ENCODE peak calls at places on chromosomes 3 and 15, in five cellular contexts. V, H, M, W and E are unnamed samples.

GRCh38 chr3:69330891-69331400 is 54.9 kb downstream of the FRMD4B start:
- DNase-seq in H (no peak), V (no peak), W (no peak), M (no peak), E (no peak)

GRCh38 chr3:39752019-39752637 is 57.3 kb upstream of the MYRIP start:
- DNase-seq in H (no peak), V (no peak), W (no peak), M (no peak), E (no peak)

GRCh38 chr3:3531476-3531875 is 267.8 kb upstream of the LRRN1 start:
- DNase-seq in M (no peak), V (no peak), H (no peak), W (no peak), E (no peak)

GRCh38 chr3:184361532-184361931 is at the start of the genes CLCN2 and POLR2H:
- DNase-seq in H (peak; percentile 40), W (no peak), V (peak; percentile 21), M (peak; percentile 66), E (no peak)

GRCh38 chr3:178203650-178204049 is 332.6 kb upstream of the KCNMB2 start:
- DNase-seq in H (no peak), M (no peak), W (no peak), V (peak; percentile 73), E (no peak)

GRCh38 chr15:82832601-82833209 is 23.3 kb downstream of the WHAMM start:
- DNase-seq in V (peak; percentile 90), W (peak; percentile 70), H (no peak), M (peak; percentile 61), E (peak; percentile 12)

GRCh38 chr15:72227192-72227586 is 3.8 kb downstream of the PKM start:
- DNase-seq in V (peak; percentile 91), H (peak; percentile 22), M (peak; percentile 35), W (peak; percentile 73), E (no peak)

GRCh38 chr3:148605551-148605950 is 92.2 kb upstream of the AGTR1 start:
- DNase-seq in M (no peak), H (no peak), W (no peak), V (no peak), E (no peak)

GRCh38 chr3:177482048-177482741 is 284.9 kb upstream of the TBL1XR1 start:
- DNase-seq in H (no peak), V (peak; percentile 55), M (no peak), W (no peak), E (no peak)

GRCh38 chr15:34297059-34297458 is 40.5 kb downstream of the SLC12A6 start:
- DNase-seq in W (no peak), H (no peak), M (no peak), V (peak; percentile 7), E (no peak)

GRCh38 chr15:96037584-96037983 is 292.9 kb upstream of the NR2F2 start:
- DNase-seq in M (no peak), V (peak; percentile 83), H (no peak), W (peak; percentile 22), E (no peak)

GRCh38 chr3:33954956-33955355 is 156.5 kb downstream of the PDCD6IP start:
- DNase-seq in M (no peak), W (peak; percentile 19), V (peak; percentile 15), H (no peak), E (no peak)

GRCh38 chr3:59771760-59772159 is 721.9 kb upstream of the CFAP20DC start:
- DNase-seq in H (no peak), V (peak; percentile 93), M (peak; percentile 31), W (peak; percentile 94), E (peak; percentile 73)

GRCh38 chr15:58793862-58794261 is 22.8 kb downstream of the MINDY2 start:
- DNase-seq in W (no peak), V (no peak), H (no peak), M (peak; percentile 92), E (no peak)

GRCh38 chr3:38730281-38730680 is 80.8 kb upstream of the SCN5A start:
- DNase-seq in V (peak; percentile 85), M (peak; percentile 16), H (no peak), W (no peak), E (no peak)

GRCh38 chr15:60093273-60094067 is 89.4 kb downstream of the FOXB1 start:
- DNase-seq in V (no peak), M (peak; percentile 92), H (no peak), W (no peak), E (no peak)